ENCODE peak calls at places on chromosome 12, in four cellular contexts. One of them, this sample, is unnamed.
A peak's percentile ranks its signal among the peaks of the same experiment; 100 is the strongest.

GRCh38 chr12:1551496-1551895 is 42.9 kb downstream of the FBXL14 start:
- DNase-seq in left ventricle myocardium inferior: no peak
- DNase-seq in SK-N-SH: no peak
- DNase-seq in cardiac muscle cell: no peak
- DNase-seq in this sample: no peak

GRCh38 chr12:69527506-69528272 is 57.5 kb downstream of the FRS2 start:
- DNase-seq in left ventricle myocardium inferior: no peak
- DNase-seq in SK-N-SH: no peak
- DNase-seq in cardiac muscle cell: peak; percentile 71
- DNase-seq in this sample: no peak

GRCh38 chr12:48063530-48063929 is 42.3 kb downstream of the SENP1 start:
- DNase-seq in left ventricle myocardium inferior: no peak
- DNase-seq in SK-N-SH: no peak
- DNase-seq in cardiac muscle cell: no peak
- DNase-seq in this sample: no peak

GRCh38 chr12:109310247-109311125 is 1.4 kb upstream of the FOXN4 start:
- DNase-seq in left ventricle myocardium inferior: no peak
- DNase-seq in SK-N-SH: peak; percentile 60
- DNase-seq in cardiac muscle cell: no peak
- DNase-seq in this sample: no peak

GRCh38 chr12:8549381-8549780 is 8.7 kb upstream of the CLEC4E start:
- DNase-seq in left ventricle myocardium inferior: no peak
- DNase-seq in SK-N-SH: no peak
- DNase-seq in cardiac muscle cell: no peak
- DNase-seq in this sample: no peak

GRCh38 chr12:120922279-120922678 is 18.1 kb upstream of the SPPL3 start:
- DNase-seq in left ventricle myocardium inferior: no peak
- DNase-seq in SK-N-SH: no peak
- DNase-seq in cardiac muscle cell: no peak
- DNase-seq in this sample: no peak

GRCh38 chr12:33752854-33753253 is 269.4 kb upstream of the ALG10 start:
- DNase-seq in left ventricle myocardium inferior: no peak
- DNase-seq in SK-N-SH: no peak
- DNase-seq in cardiac muscle cell: no peak
- DNase-seq in this sample: no peak

GRCh38 chr12:66240106-66240820 is 51.2 kb downstream of the IRAK3 start:
- DNase-seq in left ventricle myocardium inferior: no peak
- DNase-seq in SK-N-SH: no peak
- DNase-seq in cardiac muscle cell: no peak
- DNase-seq in this sample: no peak

GRCh38 chr12:1915082-1915968 is 3.1 kb downstream of the CACNA2D4 start:
- DNase-seq in left ventricle myocardium inferior: no peak
- DNase-seq in SK-N-SH: peak; percentile 24
- DNase-seq in cardiac muscle cell: no peak
- DNase-seq in this sample: no peak

GRCh38 chr12:53791735-53792326 is 40.1 kb upstream of the CISTR start:
- DNase-seq in left ventricle myocardium inferior: no peak
- DNase-seq in SK-N-SH: no peak
- DNase-seq in cardiac muscle cell: no peak
- DNase-seq in this sample: no peak

GRCh38 chr12:110109037-110109836 is 14.9 kb upstream of the IFT81 start:
- DNase-seq in left ventricle myocardium inferior: peak; percentile 61
- DNase-seq in SK-N-SH: peak; percentile 34
- DNase-seq in cardiac muscle cell: peak; percentile 99
- DNase-seq in this sample: peak; percentile 83

GRCh38 chr12:96343347-96343954 is 56.8 kb downstream of the CDK17 start:
- DNase-seq in left ventricle myocardium inferior: no peak
- DNase-seq in SK-N-SH: no peak
- DNase-seq in cardiac muscle cell: peak; percentile 55
- DNase-seq in this sample: no peak

GRCh38 chr12:93102289-93102688 is 173.2 kb upstream of the EEA1 start:
- DNase-seq in left ventricle myocardium inferior: no peak
- DNase-seq in SK-N-SH: no peak
- DNase-seq in cardiac muscle cell: no peak
- DNase-seq in this sample: no peak

GRCh38 chr12:130068741-130069140 is 93.5 kb upstream of the FZD10 start:
- DNase-seq in left ventricle myocardium inferior: no peak
- DNase-seq in SK-N-SH: no peak
- DNase-seq in cardiac muscle cell: no peak
- DNase-seq in this sample: no peak
- H3K9me3 ChIP-seq in left ventricle myocardium inferior: no peaks in the 10 kb centered on the region
- H3K9me3 ChIP-seq in SK-N-SH: no peaks in the 10 kb centered on the region
- H3K9me3 ChIP-seq in cardiac muscle cell: no peaks in the 10 kb centered on the region
- H3K9me3 ChIP-seq in this sample: no peaks in the 10 kb centered on the region

DNA sequence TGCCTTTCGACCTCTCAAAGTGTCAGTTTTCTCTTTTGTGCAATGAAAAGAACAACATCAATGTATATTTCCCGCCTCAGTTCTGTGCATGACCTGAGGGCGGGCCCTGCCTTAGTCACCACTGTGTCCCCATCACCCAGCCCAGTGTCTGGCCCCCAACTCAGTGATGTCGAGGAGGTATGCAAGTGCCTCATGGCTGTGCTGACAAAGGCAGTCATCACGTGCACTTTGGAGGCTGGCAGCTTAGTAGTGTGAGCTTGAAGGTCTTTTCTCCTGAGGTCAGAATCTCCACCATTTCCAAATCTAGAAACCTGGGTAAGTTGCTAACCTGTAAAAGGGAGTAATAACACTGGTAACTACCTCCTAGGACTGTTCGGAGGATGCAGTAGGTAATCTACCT is 17.8 kb upstream of the AQP2 start:
- DNase-seq in left ventricle myocardium inferior: no peak
- DNase-seq in SK-N-SH: no peak
- DNase-seq in cardiac muscle cell: no peak
- DNase-seq in this sample: no peak
- H3K27ac ChIP-seq in left ventricle myocardium inferior: no peak overlapping the region
- H3K27ac ChIP-seq in SK-N-SH: no peak overlapping the region
- H3K27ac ChIP-seq in cardiac muscle cell: no peak overlapping the region
- H3K27ac ChIP-seq in this sample: no peak overlapping the region

GRCh38 chr12:118480235-118480634 is 103.9 kb downstream of the SUDS3 start:
- DNase-seq in left ventricle myocardium inferior: no peak
- DNase-seq in SK-N-SH: no peak
- DNase-seq in cardiac muscle cell: no peak
- DNase-seq in this sample: no peak
- H3K9me3 ChIP-seq in left ventricle myocardium inferior: no peaks in the 10 kb centered on the region
- H3K9me3 ChIP-seq in SK-N-SH: no peaks in the 10 kb centered on the region
- H3K9me3 ChIP-seq in cardiac muscle cell: no peaks in the 10 kb centered on the region
- H3K9me3 ChIP-seq in this sample: no peaks in the 10 kb centered on the region

DNA sequence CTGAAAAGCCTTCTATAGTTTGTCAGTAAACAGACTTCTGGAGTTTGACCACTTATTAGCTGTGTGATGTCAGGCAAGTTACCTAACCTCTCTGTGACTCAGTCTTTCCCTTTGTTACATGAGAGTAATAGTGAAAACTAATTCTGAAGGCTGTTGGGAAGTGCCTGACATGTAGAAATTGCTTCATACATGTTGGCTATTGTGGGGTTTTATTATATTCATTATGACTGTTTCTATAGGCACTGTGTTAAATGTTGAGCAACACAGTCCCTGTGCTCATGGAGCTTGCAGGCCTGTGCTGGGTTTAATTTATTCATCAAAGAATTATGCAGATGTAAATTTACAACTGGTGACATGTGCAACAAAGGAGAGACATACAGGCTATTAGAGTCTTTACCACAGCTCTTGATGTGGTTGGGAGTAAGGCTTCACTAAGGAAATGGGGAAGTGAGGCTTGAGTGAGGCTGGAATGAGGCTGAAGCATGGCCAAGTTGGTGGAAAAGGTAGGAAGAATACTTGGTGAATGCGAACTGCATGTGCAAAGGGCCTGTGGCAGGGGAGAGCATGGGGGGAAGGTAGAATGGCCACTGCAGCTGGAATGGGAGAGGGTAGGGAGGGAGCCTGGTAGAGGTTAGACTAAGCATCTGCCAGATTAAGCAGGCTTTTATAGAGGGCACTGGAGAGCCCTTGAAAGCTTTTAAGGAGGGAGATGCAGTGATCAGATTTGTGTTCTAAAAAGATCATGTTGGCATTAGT is 236.4 kb upstream of the CRY1 start:
- DNase-seq in left ventricle myocardium inferior: no peak
- DNase-seq in SK-N-SH: no peak
- DNase-seq in cardiac muscle cell: peak; percentile 25
- DNase-seq in this sample: no peak
- H3K27ac ChIP-seq in left ventricle myocardium inferior: no peak overlapping the region
- H3K27ac ChIP-seq in SK-N-SH: no peak overlapping the region
- H3K27ac ChIP-seq in cardiac muscle cell: no peak overlapping the region
- H3K27ac ChIP-seq in this sample: no peak overlapping the region

This sample was measured in RWPE2.